ENCODE peak calls at places on chromosome 7, in ten cellular contexts. X is mucosa of gallbladder; O is central memory CD4-positive, alpha-beta T cell; I is T-helper 17 cell; R is stimulated activated CD4-positive, alpha-beta T cell treated with anti-CD3 and anti-CD28 coated beads, Interleukin-2, amount 100 ng/mL, for 48 hours; D is hepatic stellate cell; C is iPS-NIHi11; B is H7; G is H9; H is NCI-H1436. L is an unnamed sample.
A peak's percentile ranks its signal among the peaks of the same experiment; 100 is the strongest.

GRCh38 chr7:41261081-41261480 is 441.8 kb downstream of the INHBA start:
- DNase-seq in G (no peak), I (no peak), H (no peak), B (no peak), R (no peak), O (no peak), X (no peak), D (no peak), C (no peak), L (no peak)

GRCh38 chr7:130699686-130700085 is 13.3 kb upstream of the TSGA13 start:
- DNase-seq in G (no peak), O (no peak), D (no peak), X (no peak), B (no peak), C (no peak), I (no peak), H (no peak), R (no peak), L (no peak)

GRCh38 chr7:2256306-2257045 is 14.4 kb downstream of the NUDT1 start:
- DNase-seq in G (no peak), C (no peak), I (no peak), B (peak; percentile 60), R (no peak), O (no peak), H (no peak), D (no peak), X (no peak), L (no peak)

GRCh38 chr7:155618708-155619633 is 25.5 kb upstream of the RBM33 start:
- DNase-seq in B (no peak), G (no peak), C (peak; percentile 29), R (no peak), D (no peak), O (no peak), I (no peak), X (peak; percentile 87), H (no peak), L (no peak)

GRCh38 chr7:121116399-121116798 is 127.9 kb downstream of the CPED1 start:
- DNase-seq in B (no peak), O (no peak), I (no peak), G (no peak), C (no peak), R (no peak), H (no peak), D (no peak), X (no peak), L (no peak)

GRCh38 chr7:151717415-151717814 is 159.5 kb downstream of the PRKAG2 start:
- DNase-seq in D (no peak), H (no peak), O (no peak), C (no peak), I (no peak), X (no peak), B (no peak), R (no peak), G (no peak), L (no peak)

GRCh38 chr7:50502001-50502684 is 52.0 kb upstream of the FIGNL1 start:
- DNase-seq in X (peak; percentile 61), H (no peak), I (no peak), O (no peak), C (no peak), R (no peak), G (no peak), B (no peak), D (peak; percentile 44), L (no peak)

GRCh38 chr7:127713758-127714157 is 61.8 kb downstream of the SND1 start:
- DNase-seq in H (no peak), R (no peak), X (no peak), O (no peak), B (no peak), G (no peak), D (no peak), I (no peak), C (no peak), L (no peak)

GRCh38 chr7:83579740-83580139 is 69.2 kb downstream of the SEMA3E start:
- DNase-seq in C (no peak), G (no peak), D (no peak), H (no peak), O (no peak), I (no peak), B (no peak), X (no peak), R (no peak), L (no peak)

GRCh38 chr7:16816820-16817219 is 12.0 kb upstream of the AGR2 start:
- DNase-seq in R (no peak), G (no peak), B (no peak), D (no peak), O (no peak), C (no peak), I (no peak), H (no peak), X (no peak), L (no peak)

GRCh38 chr7:94190599-94191061 is 186.5 kb upstream of the BET1 start:
- DNase-seq in C (peak; percentile 9), R (no peak), H (no peak), I (no peak), X (no peak), G (no peak), B (no peak), D (peak; percentile 43), O (no peak), L (no peak)

GRCh38 chr7:32658034-32658944 is 163.0 kb downstream of the AVL9 start:
- DNase-seq in R (no peak), X (peak; percentile 28), I (no peak), O (no peak), G (no peak), D (no peak), C (no peak), H (no peak), B (no peak), L (no peak)

GRCh38 chr7:138338361-138338760 is 121.7 kb upstream of the TRIM24 start:
- DNase-seq in X (peak; percentile 37), R (no peak), H (no peak), D (no peak), G (no peak), I (no peak), B (no peak), C (no peak), O (no peak), L (peak; percentile 17)

GRCh38 chr7:46654546-46655443 is 733.7 kb upstream of the IGFBP3 start:
- DNase-seq in G (no peak), B (no peak), R (no peak), X (no peak), I (no peak), D (no peak), C (no peak), H (no peak), O (no peak), L (no peak)

GRCh38 chr7:21108182-21108581 is 319.7 kb upstream of the SP4 start:
- DNase-seq in X (peak; percentile 73), B (no peak), D (no peak), I (no peak), H (peak; percentile 49), O (no peak), C (peak; percentile 12), G (no peak), R (no peak), L (peak; percentile 48)

GRCh38 chr7:151204383-151205032 is 5.8 kb downstream of the H2BK1 start:
- DNase-seq in X (no peak), I (no peak), O (no peak), G (no peak), B (peak; percentile 66), D (no peak), H (no peak), C (no peak), R (no peak), L (no peak)

GRCh38 chr7:128755816-128756476 is 16.8 kb downstream of the CALU start:
- DNase-seq in I (no peak), O (no peak), B (no peak), C (no peak), H (peak; percentile 48), G (no peak), D (peak; percentile 58), R (no peak), X (peak; percentile 22), L (no peak)

GRCh38 chr7:155930061-155930460 is 117.8 kb upstream of the SHH start:
- DNase-seq in B (no peak), C (no peak), R (no peak), I (no peak), D (no peak), G (no peak), H (no peak), O (no peak), X (no peak), L (no peak)

GRCh38 chr7:91034459-91035368 is 229.5 kb upstream of the FZD1 start:
- DNase-seq in X (peak; percentile 59), I (no peak), C (peak; percentile 37), H (peak; percentile 70), O (no peak), G (peak; percentile 53), D (peak; percentile 48), R (peak; percentile 20), B (peak; percentile 57), L (peak; percentile 84)

GRCh38 chr7:22190736-22191135 is 166.2 kb downstream of the RAPGEF5 start:
- DNase-seq in R (no peak), C (no peak), G (no peak), D (no peak), I (no peak), H (no peak), X (no peak), O (no peak), B (no peak), L (no peak)

GRCh38 chr7:105776986-105777910 is 99.2 kb downstream of the ATXN7L1 start:
- DNase-seq in I (no peak), B (no peak), C (no peak), G (no peak), X (no peak), R (no peak), O (no peak), D (no peak), H (no peak), L (no peak)

GRCh38 chr7:23486002-23486773 is 15.9 kb upstream of the IGF2BP3 start:
- DNase-seq in R (no peak), I (no peak), O (no peak), X (no peak), H (no peak), C (no peak), D (no peak), G (no peak), B (peak; percentile 53), L (no peak)

L was measured in NCI-H748 treated with DMSO at 0.1 percent for 48 hours.